ENCODE peak calls at places on chromosomes 3 and 15, in five cellular contexts. One of them, this sample, is unnamed.

GRCh38 chr3:40690696-40691597 is 166.2 kb downstream of the ZNF621 start:
- DNase-seq in IMR-90: no peak
- DNase-seq in mesendoderm: no peak
- DNase-seq in H9: no peak
- DNase-seq in H1: no peak
- DNase-seq in this sample: no peak

GRCh38 chr3:151400341-151400740 is 15.8 kb upstream of the P2RY12 start:
- DNase-seq in H9: no peak
- DNase-seq in mesendoderm: no peak
- DNase-seq in IMR-90: no peak
- DNase-seq in H1: no peak
- DNase-seq in this sample: no peak

GRCh38 chr15:78069052-78069414 is 8.5 kb downstream of the TBC1D2B start:
- DNase-seq in IMR-90: no peak
- DNase-seq in mesendoderm: no peak
- DNase-seq in H9: no peak
- DNase-seq in H1: no peak
- DNase-seq in this sample: no peak

GRCh38 chr3:174242311-174243041 is 616.7 kb upstream of the NAALADL2 start:
- DNase-seq in IMR-90: no peak
- DNase-seq in H9: no peak
- DNase-seq in mesendoderm: no peak
- DNase-seq in H1: no peak
- DNase-seq in this sample: no peak

GRCh38 chr3:189824629-189825312 is 193.6 kb downstream of the TP63 start:
- DNase-seq in H1: no peak
- DNase-seq in H9: no peak
- DNase-seq in mesendoderm: no peak
- DNase-seq in IMR-90: peak
- DNase-seq in this sample: peak

GRCh38 chr3:162525052-162525451 is 1028.4 kb downstream of the OTOL1 start:
- DNase-seq in mesendoderm: no peak
- DNase-seq in H1: no peak
- DNase-seq in H9: no peak
- DNase-seq in IMR-90: peak
- DNase-seq in this sample: peak

GRCh38 chr3:170469151-170470062 is 50.7 kb downstream of the CLDN11 start:
- DNase-seq in H1: no peak
- DNase-seq in IMR-90: peak
- DNase-seq in mesendoderm: no peak
- DNase-seq in H9: no peak
- DNase-seq in this sample: peak

GRCh38 chr15:90160781-90161727 is 40.1 kb upstream of the SEMA4B start:
- DNase-seq in H1: no peak
- DNase-seq in IMR-90: no peak
- DNase-seq in mesendoderm: no peak
- DNase-seq in H9: peak
- DNase-seq in this sample: no peak

GRCh38 chr3:110094002-110094401 is 756.7 kb upstream of the DPPA4 start:
- DNase-seq in H1: no peak
- DNase-seq in IMR-90: peak
- DNase-seq in mesendoderm: no peak
- DNase-seq in H9: no peak
- DNase-seq in this sample: no peak

GRCh38 chr3:15708882-15709677 is 88.7 kb downstream of the ANKRD28 start:
- DNase-seq in IMR-90: peak
- DNase-seq in H9: no peak
- DNase-seq in mesendoderm: no peak
- DNase-seq in H1: no peak
- DNase-seq in this sample: peak

GRCh38 chr15:98727115-98728040 is 79.0 kb downstream of the IGF1R start:
- DNase-seq in H1: peak
- DNase-seq in H9: peak
- DNase-seq in mesendoderm: peak
- DNase-seq in IMR-90: peak
- DNase-seq in this sample: peak

GRCh38 chr3:49802719-49803463 is at the start of gene INKA1:
- DNase-seq in mesendoderm: peak
- DNase-seq in H1: peak
- DNase-seq in H9: peak
- DNase-seq in IMR-90: peak
- DNase-seq in this sample: peak

GRCh38 chr15:81653259-81653658 is 279.2 kb upstream of the TMC3 start:
- DNase-seq in H1: no peak
- DNase-seq in H9: no peak
- DNase-seq in mesendoderm: no peak
- DNase-seq in IMR-90: no peak
- DNase-seq in this sample: no peak

GRCh38 chr3:179840985-179841384 is 188.1 kb downstream of the USP13 start:
- DNase-seq in IMR-90: peak
- DNase-seq in H9: no peak
- DNase-seq in H1: no peak
- DNase-seq in mesendoderm: no peak
- DNase-seq in this sample: no peak

GRCh38 chr15:70602834-70603560 is 160.4 kb downstream of the UACA start:
- DNase-seq in mesendoderm: no peak
- DNase-seq in H1: no peak
- DNase-seq in H9: no peak
- DNase-seq in IMR-90: no peak
- DNase-seq in this sample: no peak

GRCh38 chr15:75554717-75555116 is 24.4 kb downstream of the PTPN9 start:
- DNase-seq in H1: no peak
- DNase-seq in mesendoderm: no peak
- DNase-seq in IMR-90: peak
- DNase-seq in H9: no peak
- DNase-seq in this sample: no peak

GRCh38 chr3:15287565-15288330 is 44.6 kb downstream of the SH3BP5 start:
- DNase-seq in IMR-90: peak
- DNase-seq in H9: no peak
- DNase-seq in H1: no peak
- DNase-seq in mesendoderm: no peak
- DNase-seq in this sample: peak

DNA sequence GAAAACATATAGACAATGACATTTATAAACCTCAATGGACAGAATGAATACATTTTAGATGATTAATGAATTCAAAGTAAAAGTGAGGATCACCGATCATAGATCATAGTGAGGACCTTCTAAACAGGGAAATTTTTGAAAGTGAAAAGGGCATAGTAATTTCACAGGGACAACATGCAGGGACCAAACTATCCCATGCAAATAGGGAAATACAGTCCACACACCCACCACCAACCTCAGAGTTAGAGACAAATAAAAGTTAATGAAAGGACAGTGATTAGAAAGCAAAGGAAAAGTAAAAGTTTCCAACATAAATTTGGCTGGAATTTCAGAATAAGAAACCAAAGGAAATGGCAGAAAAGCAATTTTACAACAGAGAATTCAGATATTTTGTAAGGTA is 15.4 kb upstream of the CHRNA7 start:
- DNase-seq in IMR-90: no peak
- DNase-seq in H1: no peak
- DNase-seq in H9: no peak
- DNase-seq in mesendoderm: no peak
- DNase-seq in this sample: no peak
- H3K18ac ChIP-seq in IMR-90: no peak
- H3K18ac ChIP-seq in H1: no peak
- H3K18ac ChIP-seq in H9: no peak
- H3K18ac ChIP-seq in mesendoderm: no peak
- H3K18ac ChIP-seq in this sample: no peak

GRCh38 chr3:113150253-113150652 is 61.1 kb upstream of the BOC start:
- DNase-seq in mesendoderm: no peak
- DNase-seq in H1: no peak
- DNase-seq in H9: no peak
- DNase-seq in IMR-90: no peak
- DNase-seq in this sample: no peak

GRCh38 chr3:113147608-113148306 is 63.6 kb upstream of the BOC start:
- DNase-seq in IMR-90: no peak
- DNase-seq in H1: no peak
- DNase-seq in mesendoderm: no peak
- DNase-seq in H9: no peak
- DNase-seq in this sample: no peak

GRCh38 chr3:113151475-113152031 is 59.8 kb upstream of the BOC start:
- DNase-seq in IMR-90: no peak
- DNase-seq in mesendoderm: no peak
- DNase-seq in H1: no peak
- DNase-seq in H9: no peak
- DNase-seq in this sample: peak

GRCh38 chr3:113148307-113148703 is 63.1 kb upstream of the BOC start:
- DNase-seq in mesendoderm: no peak
- DNase-seq in H1: no peak
- DNase-seq in H9: no peak
- DNase-seq in IMR-90: no peak
- DNase-seq in this sample: no peak

GRCh38 chr3:113148814-113149213 is 62.5 kb upstream of the BOC start:
- DNase-seq in mesendoderm: no peak
- DNase-seq in H1: no peak
- DNase-seq in IMR-90: no peak
- DNase-seq in H9: no peak
- DNase-seq in this sample: no peak
- H3K18ac ChIP-seq in mesendoderm: no peak
- H3K18ac ChIP-seq in H1: no peak
- H3K18ac ChIP-seq in IMR-90: no peak
- H3K18ac ChIP-seq in H9: no peak
- H3K18ac ChIP-seq in this sample: peak

GRCh38 chr3:196215493-196215892 is 841 bp upstream of the SLC51A start:
- DNase-seq in mesendoderm: no peak
- DNase-seq in H9: no peak
- DNase-seq in IMR-90: no peak
- DNase-seq in H1: no peak
- DNase-seq in this sample: no peak
- H3K18ac ChIP-seq in mesendoderm: no peak
- H3K18ac ChIP-seq in H9: no peak
- H3K18ac ChIP-seq in IMR-90: no peak
- H3K18ac ChIP-seq in H1: no peak
- H3K18ac ChIP-seq in this sample: no peak

GRCh38 chr3:107982165-107982564 is 108.7 kb downstream of the CD47 start:
- DNase-seq in H1: no peak
- DNase-seq in mesendoderm: no peak
- DNase-seq in IMR-90: no peak
- DNase-seq in H9: no peak
- DNase-seq in this sample: no peak
- H3K18ac ChIP-seq in H1: no peak
- H3K18ac ChIP-seq in mesendoderm: no peak
- H3K18ac ChIP-seq in IMR-90: no peak
- H3K18ac ChIP-seq in H9: no peak
- H3K18ac ChIP-seq in this sample: no peak

GRCh38 chr15:45589296-45589695 is 2.1 kb downstream of the BLOC1S6 start:
- DNase-seq in IMR-90: peak
- DNase-seq in H1: no peak
- DNase-seq in H9: no peak
- DNase-seq in mesendoderm: no peak
- DNase-seq in this sample: no peak
- H3K18ac ChIP-seq in IMR-90: no peak
- H3K18ac ChIP-seq in H1: no peak
- H3K18ac ChIP-seq in H9: no peak
- H3K18ac ChIP-seq in mesendoderm: no peak
- H3K18ac ChIP-seq in this sample: no peak

GRCh38 chr3:129622933-129623332 is 16.5 kb upstream of the PLXND1 start:
- DNase-seq in H1: no peak
- DNase-seq in H9: no peak
- DNase-seq in IMR-90: no peak
- DNase-seq in mesendoderm: no peak
- DNase-seq in this sample: no peak
- H3K18ac ChIP-seq in H1: no peak
- H3K18ac ChIP-seq in H9: no peak
- H3K18ac ChIP-seq in IMR-90: no peak
- H3K18ac ChIP-seq in mesendoderm: no peak
- H3K18ac ChIP-seq in this sample: peak

GRCh38 chr3:38496131-38496910 is at the start of gene EXOG:
- DNase-seq in mesendoderm: peak
- DNase-seq in IMR-90: peak
- DNase-seq in H9: peak
- DNase-seq in H1: peak
- DNase-seq in this sample: peak
- H3K18ac ChIP-seq in mesendoderm: peak
- H3K18ac ChIP-seq in IMR-90: peak
- H3K18ac ChIP-seq in H9: peak
- H3K18ac ChIP-seq in H1: peak
- H3K18ac ChIP-seq in this sample: peak

GRCh38 chr3:120470870-120471269 is 20.1 kb upstream of the FSTL1 start:
- DNase-seq in IMR-90: no peak
- DNase-seq in H1: no peak
- DNase-seq in H9: no peak
- DNase-seq in mesendoderm: no peak
- DNase-seq in this sample: no peak

GRCh38 chr3:120472121-120472844 is 21.5 kb upstream of the FSTL1 start:
- DNase-seq in H1: no peak
- DNase-seq in H9: no peak
- DNase-seq in IMR-90: no peak
- DNase-seq in mesendoderm: no peak
- DNase-seq in this sample: no peak

GRCh38 chr3:120471643-120472042 is 20.9 kb upstream of the FSTL1 start:
- DNase-seq in IMR-90: peak
- DNase-seq in H9: no peak
- DNase-seq in mesendoderm: peak
- DNase-seq in H1: no peak
- DNase-seq in this sample: no peak

GRCh38 chr3:120468635-120469295 is 18.0 kb upstream of the FSTL1 start:
- DNase-seq in mesendoderm: peak
- DNase-seq in H9: no peak
- DNase-seq in IMR-90: no peak
- DNase-seq in H1: no peak
- DNase-seq in this sample: no peak

DNA sequence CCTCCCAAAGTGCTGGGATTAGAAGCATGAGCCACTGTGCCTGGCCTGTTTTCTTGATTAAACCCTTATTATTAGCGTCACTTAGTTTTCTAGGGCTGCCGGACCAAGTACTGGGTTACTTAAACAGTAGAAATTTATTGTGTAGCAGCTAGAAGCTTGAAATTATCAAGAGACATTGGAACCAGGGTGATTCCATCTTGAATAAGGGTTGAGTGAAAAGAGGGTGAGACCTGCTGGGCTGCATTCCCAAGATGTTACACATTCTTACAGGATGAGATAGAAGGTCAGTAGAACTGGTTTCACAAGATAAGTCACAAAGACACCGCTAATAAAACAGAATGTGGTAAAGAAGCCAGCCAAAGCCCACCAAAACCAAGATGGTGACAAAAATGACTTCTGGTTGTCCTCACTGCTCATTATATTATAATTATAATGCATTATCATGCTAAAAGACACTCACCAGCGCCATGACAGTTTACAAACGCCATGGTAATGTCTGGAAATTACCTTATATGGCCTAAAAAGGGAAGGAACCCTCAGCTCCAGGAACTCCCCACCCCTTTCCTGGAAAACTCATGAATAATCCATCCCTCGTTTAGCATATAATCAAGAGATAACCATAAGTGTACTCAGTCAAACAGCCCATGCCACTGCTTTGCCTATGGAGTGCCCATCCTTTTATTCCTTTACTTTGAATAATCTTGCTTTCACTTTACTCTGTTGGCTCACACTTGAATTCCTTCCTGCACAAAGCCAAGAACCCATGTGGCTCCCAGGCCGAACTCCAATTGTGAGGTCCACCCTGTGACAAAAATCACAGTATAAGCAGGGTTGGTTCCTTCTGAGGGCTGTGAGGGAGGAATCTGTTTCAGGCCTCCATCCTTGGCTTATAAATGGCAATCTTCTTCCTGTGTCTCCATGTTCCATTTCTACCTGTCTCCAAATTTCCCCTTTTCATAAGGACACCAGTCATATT is 18.9 kb upstream of the FSTL1 start:
- DNase-seq in IMR-90: peak
- DNase-seq in mesendoderm: peak
- DNase-seq in H1: no peak
- DNase-seq in H9: peak
- DNase-seq in this sample: peak
- H3K18ac ChIP-seq in IMR-90: peak
- H3K18ac ChIP-seq in mesendoderm: peak
- H3K18ac ChIP-seq in H1: no peak
- H3K18ac ChIP-seq in H9: peak
- H3K18ac ChIP-seq in this sample: no peak

GRCh38 chr3:84984429-84984828 is 25.6 kb downstream of the CADM2 start:
- DNase-seq in mesendoderm: no peak
- DNase-seq in H1: no peak
- DNase-seq in H9: no peak
- DNase-seq in IMR-90: no peak
- DNase-seq in this sample: no peak
- H3K18ac ChIP-seq in mesendoderm: no peak
- H3K18ac ChIP-seq in H1: no peak
- H3K18ac ChIP-seq in H9: no peak
- H3K18ac ChIP-seq in IMR-90: no peak
- H3K18ac ChIP-seq in this sample: no peak

This sample was measured in mesenchymal stem cell.